ENCODE peak calls at places on chromosomes 1 and 21, in five cellular contexts. U, E, I, V and Y are unnamed samples.
A peak's percentile ranks its signal among the peaks of the same experiment; 100 is the strongest.

GRCh38 chr1:232657426-232657825 is 27.5 kb upstream of the SIPA1L2 start:
- DNase-seq in E (no peak), V (no peak), U (no peak), I (no peak), Y (no peak)

GRCh38 chr21:15134711-15135110 is 69.9 kb upstream of the NRIP1 start:
- DNase-seq in I (no peak), U (no peak), E (no peak), V (no peak), Y (no peak)

GRCh38 chr1:117058810-117059209 is 1.3 kb upstream of the TTF2 start:
- DNase-seq in E (no peak), U (no peak), I (no peak), V (no peak), Y (no peak)

GRCh38 chr1:235112297-235113182 is 16.1 kb downstream of the TOMM20 start:
- DNase-seq in E (no peak), V (no peak), U (no peak), I (no peak), Y (no peak)

GRCh38 chr21:45698493-45698947 is 55.0 kb downstream of the PCBP3 start:
- DNase-seq in I (no peak), V (no peak), U (peak; percentile 66), E (no peak), Y (peak; percentile 55)

GRCh38 chr1:21921100-21921875 is 15.8 kb downstream of the HSPG2 start:
- DNase-seq in I (no peak), E (no peak), V (no peak), U (no peak), Y (no peak)

GRCh38 chr1:16181887-16182719 is 26.2 kb upstream of the EPHA2 start:
- DNase-seq in E (peak; percentile 96), V (peak; percentile 58), I (no peak), U (peak; percentile 78), Y (peak; percentile 73)

GRCh38 chr1:39214998-39215873 is 10.7 kb downstream of the MACF1 start:
- DNase-seq in V (no peak), U (peak; percentile 62), I (peak; percentile 76), E (no peak), Y (no peak)

GRCh38 chr1:67939942-67940341 is 106.7 kb upstream of the GNG12 start:
- DNase-seq in U (no peak), I (no peak), E (no peak), V (no peak), Y (no peak)

GRCh38 chr1:109799445-109799844 is 35.7 kb upstream of the EPS8L3 start:
- DNase-seq in U (no peak), E (no peak), I (no peak), V (no peak), Y (no peak)

GRCh38 chr1:1777510-1777909 is 760 bp downstream of the NADK start:
- DNase-seq in U (no peak), E (peak; percentile 87), I (no peak), V (no peak), Y (no peak)

GRCh38 chr1:197553281-197553680 is 222.0 kb downstream of the DENND1B start:
- DNase-seq in I (no peak), E (no peak), V (no peak), U (no peak), Y (no peak)

GRCh38 chr1:62746809-62747138 is 37.2 kb upstream of the ATG4C start:
- DNase-seq in E (no peak), U (no peak), I (no peak), V (no peak), Y (no peak)

GRCh38 chr21:16022121-16022520 is 292.3 kb downstream of the USP25 start:
- DNase-seq in E (no peak), U (no peak), I (no peak), V (no peak), Y (no peak)

GRCh38 chr1:150159550-150159949 is 9.8 kb downstream of the PLEKHO1 start:
- DNase-seq in U (no peak), V (no peak), E (peak; percentile 68), I (no peak), Y (no peak)

GRCh38 chr1:174398246-174398645 is 49.5 kb upstream of the GPR52 start:
- DNase-seq in I (no peak), E (no peak), V (no peak), U (no peak), Y (peak; percentile 81)

GRCh38 chr21:44898851-44899767 is 21.6 kb downstream of the ITGB2 start:
- DNase-seq in U (no peak), E (no peak), I (no peak), V (no peak), Y (no peak)

GRCh38 chr1:193747579-193747978 is 561.2 kb upstream of the B3GALT2 start:
- DNase-seq in E (no peak), I (no peak), U (no peak), V (no peak), Y (no peak)

GRCh38 chr1:54480201-54480848 is 67.7 kb upstream of the ACOT11 start:
- DNase-seq in U (no peak), V (no peak), E (no peak), I (no peak), Y (no peak)

GRCh38 chr1:209353097-209353496 is 230.4 kb upstream of the CAMK1G start:
- DNase-seq in I (no peak), E (no peak), U (no peak), V (no peak), Y (no peak)

GRCh38 chr1:87428883-87429282 is 100.2 kb downstream of the LMO4 start:
- DNase-seq in U (no peak), I (no peak), V (no peak), E (no peak), Y (no peak)

DNA sequence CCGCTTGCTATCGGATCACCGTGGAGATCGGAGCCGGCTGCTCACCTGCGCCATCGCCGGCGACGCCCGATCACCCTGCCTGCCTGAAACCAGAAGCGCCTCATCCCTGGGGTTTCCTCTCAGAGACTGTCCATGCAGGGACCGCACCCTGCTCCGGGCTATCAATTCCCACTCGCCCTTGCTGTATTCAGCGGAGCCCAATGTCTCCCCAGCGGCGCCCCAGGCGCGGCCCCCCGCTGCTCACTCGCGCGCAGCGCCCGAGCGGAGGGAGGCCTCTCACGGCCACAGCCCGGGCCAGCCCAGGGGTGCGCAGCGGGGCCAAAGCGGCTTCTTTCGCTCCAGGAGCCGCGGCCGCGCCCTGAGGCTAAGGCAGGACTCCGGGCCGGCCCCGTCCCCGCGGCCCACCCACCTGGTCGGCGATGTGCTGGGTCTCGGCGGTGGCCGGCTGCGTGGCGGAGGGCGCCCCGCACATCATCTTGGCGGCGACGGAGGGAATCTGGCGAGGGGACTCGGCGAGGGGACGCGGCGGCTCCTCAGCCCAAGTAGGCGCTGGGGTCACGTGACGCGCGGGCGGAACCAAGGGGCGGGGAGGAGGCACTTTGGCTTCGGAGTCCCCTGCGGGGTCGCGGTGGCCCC is at the start of gene CSTB:
- DNase-seq in U (peak; percentile 60), V (no peak), I (peak; percentile 93), E (peak; percentile 89), Y (no peak)
- TF ChIP-seq CTCF in U (no peak), V (peak; percentile 6), I (peak; percentile 12), E (no peak), Y (no peak)

GRCh38 chr1:218344814-218345672 is at the start of gene TGFB2:
- DNase-seq in E (peak; percentile 84), V (no peak), I (no peak), U (peak; percentile 26), Y (no peak)
- TF ChIP-seq CTCF in E (no peak), V (peak; percentile 33), I (no peak), U (no peak), Y (peak; percentile 36)

DNA sequence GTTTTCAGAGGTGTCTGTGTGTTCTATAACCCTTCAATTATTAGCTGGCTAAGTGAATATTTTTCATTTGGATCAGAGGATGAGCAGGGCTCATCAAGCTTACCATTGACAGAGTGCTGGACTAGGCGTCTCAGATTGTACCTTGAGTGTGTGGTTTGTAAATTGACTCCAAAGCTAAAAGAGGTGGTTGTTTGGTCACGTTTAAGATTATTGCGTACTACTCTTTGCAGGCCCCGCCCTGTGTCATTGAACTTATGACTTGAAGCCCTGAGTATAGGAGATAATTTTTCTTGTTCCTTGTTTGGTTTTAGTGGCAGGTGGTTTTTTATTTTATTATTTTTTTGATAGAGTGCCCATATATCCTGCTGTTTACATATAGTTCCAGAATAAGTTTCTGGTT is 17.7 kb downstream of the MRPS6 start:
- DNase-seq in V (no peak), U (no peak), E (no peak), I (no peak), Y (no peak)
- TF ChIP-seq CTCF in V (no peak), U (no peak), E (no peak), I (no peak), Y (no peak)

GRCh38 chr1:46623733-46624695 is 7.4 kb upstream of the MOB3C start:
- DNase-seq in I (no peak), U (no peak), E (no peak), V (no peak), Y (no peak)

GRCh38 chr1:46621930-46622329 is 5.3 kb upstream of the MOB3C start:
- DNase-seq in U (no peak), I (no peak), E (no peak), V (no peak), Y (no peak)

GRCh38 chr1:46619656-46620055 is 3.0 kb upstream of the MOB3C start:
- DNase-seq in U (no peak), I (no peak), V (no peak), E (no peak), Y (no peak)

GRCh38 chr1:46618746-46619415 is 2.3 kb upstream of the MOB3C start:
- DNase-seq in U (no peak), V (no peak), I (no peak), E (no peak), Y (no peak)

GRCh38 chr1:46622341-46622740 is 5.7 kb upstream of the MOB3C start:
- DNase-seq in U (peak; percentile 36), V (no peak), E (no peak), I (peak; percentile 38), Y (no peak)
- TF ChIP-seq CTCF in U (no peak), V (peak; percentile 76), E (peak; percentile 31), I (peak; percentile 48), Y (peak; percentile 52)

DNA sequence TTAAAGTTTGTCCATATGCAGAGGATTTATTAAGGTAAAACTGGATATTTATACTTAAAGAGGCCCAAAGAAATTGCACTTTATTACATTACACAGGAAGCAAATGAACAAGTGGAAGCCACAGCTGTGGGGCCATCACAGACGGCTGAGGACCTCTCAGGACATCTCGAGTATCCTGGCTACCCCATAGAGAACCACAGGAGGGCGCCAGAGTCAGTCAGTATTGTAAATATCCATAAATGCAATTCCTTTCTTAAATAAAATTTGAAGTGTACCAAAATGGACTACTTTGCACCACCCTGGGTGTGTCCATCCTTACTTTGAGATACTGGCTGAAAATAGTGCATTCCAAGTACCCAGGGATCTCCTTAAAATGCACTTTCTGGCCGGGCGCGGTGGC is 257.2 kb downstream of the MRPL39 start:
- DNase-seq in E (no peak), U (no peak), I (no peak), V (no peak), Y (no peak)
- TF ChIP-seq CTCF in E (no peak), U (peak; percentile 27), I (peak; percentile 42), V (peak; percentile 75), Y (peak; percentile 67)